ENCODE peak calls at places on chromosomes 2 and 18, in four cellular contexts. B, O, V and N are unnamed samples.

GRCh38 chr2:179682756-179683155 is 178.7 kb downstream of the ZNF385B start:
- DNase-seq in B (no peak), O (no peak), V (no peak), N (no peak)

GRCh38 chr2:52502476-52502860 is 1265.1 kb upstream of the CHAC2 start:
- DNase-seq in B (no peak), O (no peak), V (no peak), N (no peak)

GRCh38 chr2:16189019-16189850 is 248.9 kb downstream of the MYCN start:
- DNase-seq in B (no peak), O (no peak), V (no peak), N (no peak)

GRCh38 chr2:215356948-215357461 is 45.1 kb downstream of the ATIC start:
- DNase-seq in B (no peak), O (peak; percentile 67), V (no peak), N (peak; percentile 53)

GRCh38 chr2:44777542-44777941 is 164.0 kb upstream of the SIX3 start:
- DNase-seq in B (no peak), O (no peak), V (peak; percentile 61), N (peak; percentile 43)

GRCh38 chr2:75309596-75310290 is 110.4 kb upstream of the TACR1 start:
- DNase-seq in B (no peak), O (peak; percentile 41), V (no peak), N (peak; percentile 54)

GRCh38 chr2:118202707-118203303 is 114.5 kb downstream of the INSIG2 start:
- DNase-seq in B (no peak), O (peak; percentile 29), V (peak; percentile 79), N (peak; percentile 74)

GRCh38 chr2:201806442-201806841 is at the start of gene CDK15:
- DNase-seq in B (no peak), O (peak; percentile 83), V (no peak), N (peak; percentile 86)

GRCh38 chr2:215880970-215881369 is 132.4 kb downstream of the MREG start:
- DNase-seq in B (no peak), O (peak; percentile 30), V (no peak), N (no peak)

GRCh38 chr18:66575263-66575662 is 28.6 kb downstream of the CDH19 start:
- DNase-seq in B (no peak), O (no peak), V (no peak), N (no peak)

GRCh38 chr2:240624011-240624949 is 1.0 kb upstream of the GPR35 start:
- DNase-seq in B (no peak), O (no peak), V (peak; percentile 50), N (no peak)

GRCh38 chr2:182358601-182359000 is 68.2 kb downstream of the PDE1A start:
- DNase-seq in B (no peak), O (no peak), V (no peak), N (no peak)

GRCh38 chr2:176018708-176019107 is 16.6 kb upstream of the LNPK start:
- DNase-seq in B (peak; percentile 67), O (peak; percentile 5), V (no peak), N (peak; percentile 4)

GRCh38 chr2:191115801-191116200 is 35.0 kb downstream of the STAT4 start:
- DNase-seq in B (no peak), O (peak; percentile 45), V (no peak), N (peak; percentile 7)

GRCh38 chr2:28358668-28359201 is 33.9 kb upstream of the FOSL2 start:
- DNase-seq in B (no peak), O (no peak), V (no peak), N (no peak)

GRCh38 chr2:43840961-43841360 is 2.2 kb downstream of the ABCG8 start:
- DNase-seq in B (no peak), O (no peak), V (no peak), N (peak; percentile 59)

GRCh38 chr2:207122914-207123744 is 42.6 kb downstream of the KLF7 start:
- DNase-seq in B (peak; percentile 39), O (peak; percentile 40), V (no peak), N (peak; percentile 46)

GRCh38 chr2:240622631-240623235 is 2.5 kb upstream of the GPR35 start:
- DNase-seq in B (no peak), O (no peak), V (peak; percentile 80), N (no peak)

GRCh38 chr2:32061973-32062861 is 1.1 kb upstream of the SPAST start:
- DNase-seq in B (peak; percentile 77), O (peak; percentile 61), V (peak; percentile 59), N (peak; percentile 24)

GRCh38 chr2:207258191-207258991 is 92.6 kb upstream of the KLF7 start:
- DNase-seq in B (peak; percentile 81), O (peak; percentile 100), V (peak; percentile 69), N (peak; percentile 98)

GRCh38 chr2:24824966-24825882 is 32.0 kb downstream of the CENPO start:
- DNase-seq in B (no peak), O (no peak), V (peak; percentile 63), N (no peak)

GRCh38 chr18:58315739-58316215 is 271.8 kb downstream of the NEDD4L start:
- DNase-seq in B (peak; percentile 52), O (peak; percentile 47), V (peak; percentile 62), N (no peak)

GRCh38 chr2:241857572-241858121 is 1.0 kb downstream of the PDCD1 start:
- DNase-seq in B (no peak), O (no peak), V (no peak), N (no peak)

GRCh38 chr18:63236417-63236816 is 83.2 kb downstream of the BCL2 start:
- DNase-seq in B (no peak), O (no peak), V (no peak), N (no peak)

GRCh38 chr18:47209166-47209565 is 33.0 kb upstream of the IER3IP1 start:
- DNase-seq in B (no peak), O (peak; percentile 2), V (no peak), N (no peak)

GRCh38 chr2:205477016-205477705 is 205.1 kb upstream of the NRP2 start:
- DNase-seq in B (no peak), O (peak; percentile 78), V (no peak), N (no peak)

GRCh38 chr2:23350026-23350791 is 34.8 kb upstream of the KLHL29 start:
- DNase-seq in B (no peak), O (no peak), V (no peak), N (no peak)

GRCh38 chr2:236743623-236744280 is 174.1 kb downstream of the ACKR3 start:
- DNase-seq in B (no peak), O (peak; percentile 99), V (no peak), N (peak; percentile 72)

GRCh38 chr2:65164379-65165023 is 34.6 kb upstream of the RAB1A start:
- DNase-seq in B (no peak), O (peak; percentile 33), V (no peak), N (no peak)

GRCh38 chr2:207801259-207801658 is 31.6 kb upstream of the FZD5 start:
- DNase-seq in B (peak; percentile 55), O (no peak), V (no peak), N (no peak)

GRCh38 chr18:74856967-74857366 is 259.3 kb downstream of the ZNF407 start:
- DNase-seq in B (no peak), O (no peak), V (no peak), N (no peak)

GRCh38 chr2:15654727-15655073 is 63.0 kb downstream of the DDX1 start:
- DNase-seq in B (no peak), O (no peak), V (no peak), N (no peak)

GRCh38 chr2:154908312-154908711 is 209.8 kb downstream of the KCNJ3 start:
- DNase-seq in B (no peak), O (no peak), V (no peak), N (no peak)

GRCh38 chr2:113756088-113757058 is at the start of gene SLC35F5:
- DNase-seq in B (peak; percentile 74), O (peak; percentile 86), V (peak; percentile 97), N (peak; percentile 97)
- TF ChIP-seq CTCF in B (no peak), O (no peak), V (peak; percentile 12), N (no peak)

GRCh38 chr18:11861583-11862288 is 10.5 kb downstream of the CHMP1B start:
- DNase-seq in B (no peak), O (no peak), V (peak; percentile 37), N (peak; percentile 39)

GRCh38 chr18:11859903-11860407 is 8.7 kb downstream of the CHMP1B start:
- DNase-seq in B (peak; percentile 97), O (peak; percentile 88), V (peak; percentile 62), N (peak; percentile 73)

GRCh38 chr18:11860594-11861450 is 9.6 kb downstream of the CHMP1B start:
- DNase-seq in B (no peak), O (no peak), V (peak; percentile 43), N (no peak)

GRCh38 chr18:11857177-11857887 is 6.1 kb downstream of the CHMP1B start:
- DNase-seq in B (peak; percentile 97), O (peak; percentile 100), V (peak; percentile 90), N (peak; percentile 98)

GRCh38 chr18:11859282-11859797 is 8.1 kb downstream of the CHMP1B start:
- DNase-seq in B (peak; percentile 52), O (no peak), V (peak; percentile 33), N (no peak)
- H3K4me3 ChIP-seq in B (peak overlapping the region; percentile 20), O (no peak overlapping the region), V (no peak overlapping the region), N (no peak overlapping the region)

GRCh38 chr2:218260166-218260565 is 649 bp upstream of the GPBAR1 start:
- DNase-seq in B (no peak), O (no peak), V (peak; percentile 6), N (no peak)

GRCh38 chr2:218256612-218257350 is 4.0 kb upstream of the GPBAR1 start:
- DNase-seq in B (no peak), O (no peak), V (peak; percentile 38), N (no peak)

GRCh38 chr2:218255441-218255840 is 5.4 kb upstream of the GPBAR1 start:
- DNase-seq in B (no peak), O (peak; percentile 67), V (no peak), N (no peak)

GRCh38 chr2:218259099-218259921 is 1.5 kb upstream of the GPBAR1 start:
- DNase-seq in B (no peak), O (peak; percentile 80), V (peak; percentile 55), N (peak; percentile 72)

DNA sequence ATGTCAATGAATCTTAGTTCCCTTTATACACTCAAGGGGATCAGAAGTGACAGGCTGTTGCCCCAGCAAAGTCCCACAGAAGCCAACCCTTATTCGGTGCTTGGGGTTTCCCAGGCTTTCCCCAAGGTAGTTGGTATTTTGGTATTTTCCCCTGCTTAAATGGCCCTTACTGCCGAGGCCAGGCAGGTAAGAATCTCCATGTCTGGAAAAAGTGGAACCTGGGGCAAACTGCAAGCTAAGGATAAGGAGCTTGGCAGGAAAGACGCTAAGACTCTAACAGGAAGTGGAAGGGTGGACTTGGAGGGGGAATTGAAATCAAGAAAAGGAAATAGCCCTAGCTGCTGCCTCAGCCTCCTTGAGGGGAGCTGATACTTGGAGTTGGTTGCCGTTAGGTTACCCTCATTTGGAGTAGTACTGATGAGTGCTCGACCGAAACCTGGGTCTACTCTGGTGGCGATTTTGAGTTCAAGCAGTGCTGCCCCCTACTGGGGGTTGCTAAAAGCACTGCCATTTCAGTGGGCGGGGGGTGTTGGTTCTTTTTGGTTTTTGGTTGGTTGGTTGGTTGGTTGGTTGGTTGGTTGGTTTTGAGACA is 3.3 kb upstream of the GPBAR1 start:
- DNase-seq in B (no peak), O (no peak), V (peak; percentile 70), N (no peak)
- TF ChIP-seq CTCF in B (peak; percentile 68), O (peak; percentile 49), V (peak; percentile 55), N (peak; percentile 52)

GRCh38 chr2:233384811-233385488 is 30.7 kb downstream of the DGKD start:
- DNase-seq in B (peak; percentile 81), O (no peak), V (no peak), N (no peak)

GRCh38 chr2:233387667-233388528 is 33.6 kb downstream of the DGKD start:
- DNase-seq in B (peak; percentile 31), O (peak; percentile 94), V (peak; percentile 80), N (peak; percentile 88)

GRCh38 chr2:233385489-233386044 is 31.3 kb downstream of the DGKD start:
- DNase-seq in B (no peak), O (no peak), V (no peak), N (no peak)

GRCh38 chr2:233386382-233387041 is 32.2 kb downstream of the DGKD start:
- DNase-seq in B (no peak), O (peak; percentile 69), V (no peak), N (no peak)

GRCh38 chr2:233387225-233387624 is 32.9 kb downstream of the DGKD start:
- DNase-seq in B (peak; percentile 15), O (no peak), V (no peak), N (no peak)
- H3K4me3 ChIP-seq in B (no peak overlapping the region), O (no peak overlapping the region), V (no peak overlapping the region), N (no peak overlapping the region)